ENCODE peak calls at places on chromosomes 13 and 19, in seven cellular contexts. One of them, this sample, is unnamed.

GRCh38 chr19:58500242-58500641 is 11.6 kb downstream of the SLC27A5 start:
- DNase-seq in psoas muscle: no peak
- DNase-seq in upper lobe of left lung: no peak
- DNase-seq in pancreas: no peak
- DNase-seq in RWPE1: no peak
- DNase-seq in Panc1: no peak
- DNase-seq in naive thymus-derived CD4-positive, alpha-beta T cell: no peak
- DNase-seq in this sample: no peak

GRCh38 chr19:2168619-2169424 is 5.1 kb downstream of the DOT1L start:
- DNase-seq in psoas muscle: peak; percentile 99
- DNase-seq in upper lobe of left lung: peak; percentile 99
- DNase-seq in pancreas: peak; percentile 98
- DNase-seq in RWPE1: peak; percentile 93
- DNase-seq in Panc1: peak; percentile 94
- DNase-seq in naive thymus-derived CD4-positive, alpha-beta T cell: peak; percentile 40
- DNase-seq in this sample: peak; percentile 99

GRCh38 chr13:29801737-29802305 is 48.6 kb downstream of the UBL3 start:
- DNase-seq in psoas muscle: no peak
- DNase-seq in upper lobe of left lung: no peak
- DNase-seq in pancreas: no peak
- DNase-seq in RWPE1: no peak
- DNase-seq in Panc1: no peak
- DNase-seq in naive thymus-derived CD4-positive, alpha-beta T cell: no peak
- DNase-seq in this sample: peak; percentile 65

GRCh38 chr19:3665681-3666544 is 34.4 kb downstream of the PIP5K1C start:
- DNase-seq in psoas muscle: peak; percentile 71
- DNase-seq in upper lobe of left lung: peak; percentile 58
- DNase-seq in pancreas: peak; percentile 36
- DNase-seq in RWPE1: peak; percentile 62
- DNase-seq in Panc1: peak; percentile 12
- DNase-seq in naive thymus-derived CD4-positive, alpha-beta T cell: peak; percentile 81
- DNase-seq in this sample: peak; percentile 84

GRCh38 chr19:10087296-10088061 is 1.4 kb downstream of the SHFL start:
- DNase-seq in psoas muscle: no peak
- DNase-seq in upper lobe of left lung: no peak
- DNase-seq in pancreas: no peak
- DNase-seq in RWPE1: no peak
- DNase-seq in Panc1: no peak
- DNase-seq in naive thymus-derived CD4-positive, alpha-beta T cell: no peak
- DNase-seq in this sample: no peak

GRCh38 chr13:64992314-64992713 is 2237.8 kb downstream of the PCDH9 start:
- DNase-seq in psoas muscle: no peak
- DNase-seq in upper lobe of left lung: no peak
- DNase-seq in pancreas: no peak
- DNase-seq in RWPE1: no peak
- DNase-seq in Panc1: no peak
- DNase-seq in naive thymus-derived CD4-positive, alpha-beta T cell: no peak
- DNase-seq in this sample: no peak

GRCh38 chr19:6736917-6737283 is 480 bp downstream of the GPR108 start:
- DNase-seq in psoas muscle: no peak
- DNase-seq in upper lobe of left lung: no peak
- DNase-seq in pancreas: no peak
- DNase-seq in RWPE1: no peak
- DNase-seq in Panc1: no peak
- DNase-seq in naive thymus-derived CD4-positive, alpha-beta T cell: no peak
- DNase-seq in this sample: no peak

GRCh38 chr13:110912651-110913051 is 2.2 kb downstream of the ANKRD10 start:
- DNase-seq in psoas muscle: peak; percentile 34
- DNase-seq in upper lobe of left lung: no peak
- DNase-seq in pancreas: no peak
- DNase-seq in RWPE1: no peak
- DNase-seq in Panc1: no peak
- DNase-seq in naive thymus-derived CD4-positive, alpha-beta T cell: no peak
- DNase-seq in this sample: no peak

GRCh38 chr13:41610426-41610825 is 153.1 kb downstream of the RGCC start:
- DNase-seq in psoas muscle: peak; percentile 38
- DNase-seq in upper lobe of left lung: peak; percentile 57
- DNase-seq in pancreas: no peak
- DNase-seq in RWPE1: peak; percentile 88
- DNase-seq in Panc1: no peak
- DNase-seq in naive thymus-derived CD4-positive, alpha-beta T cell: no peak
- DNase-seq in this sample: peak; percentile 83

GRCh38 chr19:46723471-46723870 is 6.6 kb upstream of the PRKD2 start:
- DNase-seq in psoas muscle: no peak
- DNase-seq in upper lobe of left lung: no peak
- DNase-seq in pancreas: no peak
- DNase-seq in RWPE1: no peak
- DNase-seq in Panc1: no peak
- DNase-seq in naive thymus-derived CD4-positive, alpha-beta T cell: no peak
- DNase-seq in this sample: no peak

GRCh38 chr19:15885919-15886318 is 12.0 kb downstream of the CYP4F2 start:
- DNase-seq in psoas muscle: no peak
- DNase-seq in upper lobe of left lung: no peak
- DNase-seq in pancreas: no peak
- DNase-seq in RWPE1: no peak
- DNase-seq in Panc1: no peak
- DNase-seq in naive thymus-derived CD4-positive, alpha-beta T cell: no peak
- DNase-seq in this sample: no peak

GRCh38 chr19:47675271-47675670 is 38.0 kb upstream of the EHD2 start:
- DNase-seq in psoas muscle: no peak
- DNase-seq in upper lobe of left lung: no peak
- DNase-seq in pancreas: no peak
- DNase-seq in RWPE1: no peak
- DNase-seq in Panc1: no peak
- DNase-seq in naive thymus-derived CD4-positive, alpha-beta T cell: no peak
- DNase-seq in this sample: no peak

GRCh38 chr19:51904331-51905165 is at the start of gene ZNF649:
- DNase-seq in psoas muscle: peak; percentile 87
- DNase-seq in upper lobe of left lung: peak; percentile 83
- DNase-seq in pancreas: peak; percentile 82
- DNase-seq in RWPE1: peak; percentile 84
- DNase-seq in Panc1: peak; percentile 24
- DNase-seq in naive thymus-derived CD4-positive, alpha-beta T cell: peak; percentile 73
- DNase-seq in this sample: peak; percentile 92

GRCh38 chr13:23949200-23949599 is 51.9 kb upstream of the C1QTNF9B start:
- DNase-seq in psoas muscle: no peak
- DNase-seq in upper lobe of left lung: no peak
- DNase-seq in pancreas: no peak
- DNase-seq in RWPE1: no peak
- DNase-seq in Panc1: no peak
- DNase-seq in naive thymus-derived CD4-positive, alpha-beta T cell: no peak
- DNase-seq in this sample: no peak

GRCh38 chr19:11814707-11815050 is 606 bp downstream of the ZNF440 start:
- DNase-seq in psoas muscle: no peak
- DNase-seq in upper lobe of left lung: no peak
- DNase-seq in pancreas: no peak
- DNase-seq in RWPE1: peak; percentile 45
- DNase-seq in Panc1: no peak
- DNase-seq in naive thymus-derived CD4-positive, alpha-beta T cell: no peak
- DNase-seq in this sample: no peak

DNA sequence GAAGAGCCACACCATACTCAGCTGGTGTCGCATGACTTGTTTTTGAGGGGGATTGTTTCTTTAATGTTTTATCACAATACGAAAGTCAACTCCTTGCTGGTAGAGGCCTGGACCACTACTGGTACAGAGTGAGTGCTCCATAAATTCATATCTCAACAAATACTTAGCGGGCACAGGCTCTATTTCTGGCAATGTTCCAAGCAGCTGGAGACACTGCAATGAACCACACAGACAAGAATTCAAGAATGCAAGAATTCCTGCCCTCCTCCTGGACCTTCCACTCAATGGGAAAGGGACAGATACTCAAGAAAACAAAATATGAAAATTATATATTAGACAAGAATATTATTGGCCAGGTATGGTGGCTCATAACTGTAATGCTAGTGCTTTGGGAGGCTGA is 5.1 kb upstream of the FXYD5 start:
- DNase-seq in psoas muscle: no peak
- DNase-seq in upper lobe of left lung: no peak
- DNase-seq in pancreas: no peak
- DNase-seq in RWPE1: no peak
- DNase-seq in Panc1: no peak
- DNase-seq in naive thymus-derived CD4-positive, alpha-beta T cell: no peak
- DNase-seq in this sample: no peak
- H3K27ac ChIP-seq in psoas muscle: no peak overlapping the region
- H3K27ac ChIP-seq in upper lobe of left lung: no peak overlapping the region
- H3K27ac ChIP-seq in pancreas: no peak overlapping the region
- H3K27ac ChIP-seq in RWPE1: no peak overlapping the region
- H3K27ac ChIP-seq in Panc1: no peak overlapping the region
- H3K27ac ChIP-seq in naive thymus-derived CD4-positive, alpha-beta T cell: no peak overlapping the region
- H3K27ac ChIP-seq in this sample: no peak overlapping the region

DNA sequence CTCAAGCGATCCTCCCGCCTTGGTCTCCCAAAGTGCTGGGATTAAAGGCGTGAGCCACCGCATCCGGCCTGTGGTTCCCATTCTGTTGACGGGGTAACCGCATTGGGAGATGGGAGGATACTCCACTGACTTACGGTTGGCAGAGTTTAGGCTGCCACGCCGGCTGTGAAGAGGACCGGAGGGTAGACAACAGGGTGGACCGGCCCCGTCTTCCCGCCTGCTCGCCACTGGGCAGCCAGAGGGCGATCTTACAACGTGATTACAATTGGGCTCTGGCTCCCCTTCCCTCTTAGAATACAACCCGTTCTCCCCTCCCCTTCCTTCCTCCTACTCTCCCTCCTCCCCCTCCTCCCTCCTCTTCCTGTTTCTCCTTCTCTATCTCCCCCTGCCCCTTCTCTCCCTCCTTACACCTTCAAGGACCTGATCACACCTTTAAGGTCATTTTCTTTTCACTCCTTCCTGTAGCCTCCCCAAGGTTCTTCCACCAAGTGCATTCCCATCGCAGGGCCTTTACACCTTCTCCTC is 957 bp upstream of the CCDC194 start:
- DNase-seq in psoas muscle: peak; percentile 71
- DNase-seq in upper lobe of left lung: peak; percentile 56
- DNase-seq in pancreas: no peak
- DNase-seq in RWPE1: peak; percentile 74
- DNase-seq in Panc1: no peak
- DNase-seq in naive thymus-derived CD4-positive, alpha-beta T cell: no peak
- DNase-seq in this sample: peak; percentile 78
- H3K27ac ChIP-seq in psoas muscle: no peak overlapping the region
- H3K27ac ChIP-seq in upper lobe of left lung: peak overlapping the region; percentile 49
- H3K27ac ChIP-seq in pancreas: no peak overlapping the region
- H3K27ac ChIP-seq in RWPE1: peak overlapping the region; percentile 8
- H3K27ac ChIP-seq in Panc1: peak overlapping the region; percentile 39
- H3K27ac ChIP-seq in naive thymus-derived CD4-positive, alpha-beta T cell: no peak overlapping the region
- H3K27ac ChIP-seq in this sample: no peak overlapping the region

DNA sequence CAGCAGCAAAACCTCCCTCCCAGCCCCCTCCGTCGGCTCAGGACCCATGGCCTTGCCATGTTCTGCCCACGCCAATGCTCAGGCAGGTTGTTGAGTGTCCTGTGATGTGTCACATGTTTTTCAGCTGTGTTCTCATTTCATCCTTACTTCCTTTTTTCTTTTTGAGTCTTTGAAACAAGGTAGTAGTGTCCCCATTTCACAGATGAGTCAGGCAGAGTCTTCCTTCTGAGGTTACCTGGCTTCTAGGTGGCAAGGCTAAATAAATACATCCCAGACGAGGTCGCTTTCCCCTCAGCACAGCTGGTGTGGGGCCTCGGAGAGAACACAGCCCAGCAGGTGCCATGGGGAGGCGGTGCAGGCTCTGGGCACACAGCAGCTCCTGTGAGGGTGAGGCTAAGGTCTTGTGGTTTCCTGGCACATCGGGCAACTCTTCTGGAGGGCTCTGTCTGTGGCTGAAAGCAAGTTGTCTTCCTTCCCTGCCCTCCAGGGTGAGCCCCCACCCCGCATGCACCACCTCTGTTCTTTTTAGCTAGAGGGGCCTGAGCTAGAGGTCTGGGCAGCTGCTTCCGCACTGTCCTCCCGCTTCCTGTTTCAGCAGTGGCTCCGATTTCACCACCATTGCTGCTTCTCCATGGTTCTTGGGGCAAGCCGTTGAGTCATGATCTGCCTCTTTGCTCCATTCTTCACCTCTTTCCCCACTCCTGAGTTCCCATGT is 15.1 kb downstream of the PRAM1 start:
- DNase-seq in psoas muscle: no peak
- DNase-seq in upper lobe of left lung: peak; percentile 88
- DNase-seq in pancreas: no peak
- DNase-seq in RWPE1: no peak
- DNase-seq in Panc1: no peak
- DNase-seq in naive thymus-derived CD4-positive, alpha-beta T cell: peak; percentile 38
- DNase-seq in this sample: peak; percentile 83
- H3K27ac ChIP-seq in psoas muscle: no peak overlapping the region
- H3K27ac ChIP-seq in upper lobe of left lung: peak overlapping the region; percentile 86
- H3K27ac ChIP-seq in pancreas: no peak overlapping the region
- H3K27ac ChIP-seq in RWPE1: peak overlapping the region; percentile 89
- H3K27ac ChIP-seq in Panc1: no peak overlapping the region
- H3K27ac ChIP-seq in naive thymus-derived CD4-positive, alpha-beta T cell: peak overlapping the region; percentile 48
- H3K27ac ChIP-seq in this sample: peak overlapping the region; percentile 63

GRCh38 chr19:34180273-34180672 is 8.0 kb downstream of the LSM14A start:
- DNase-seq in psoas muscle: no peak
- DNase-seq in upper lobe of left lung: no peak
- DNase-seq in pancreas: no peak
- DNase-seq in RWPE1: no peak
- DNase-seq in Panc1: no peak
- DNase-seq in naive thymus-derived CD4-positive, alpha-beta T cell: no peak
- DNase-seq in this sample: no peak

GRCh38 chr19:34178276-34178614 is 5.9 kb downstream of the LSM14A start:
- DNase-seq in psoas muscle: no peak
- DNase-seq in upper lobe of left lung: no peak
- DNase-seq in pancreas: no peak
- DNase-seq in RWPE1: no peak
- DNase-seq in Panc1: no peak
- DNase-seq in naive thymus-derived CD4-positive, alpha-beta T cell: no peak
- DNase-seq in this sample: no peak

GRCh38 chr19:34181111-34181864 is 9.0 kb downstream of the LSM14A start:
- DNase-seq in psoas muscle: no peak
- DNase-seq in upper lobe of left lung: no peak
- DNase-seq in pancreas: no peak
- DNase-seq in RWPE1: no peak
- DNase-seq in Panc1: no peak
- DNase-seq in naive thymus-derived CD4-positive, alpha-beta T cell: no peak
- DNase-seq in this sample: no peak

GRCh38 chr19:34180709-34181108 is 8.4 kb downstream of the LSM14A start:
- DNase-seq in psoas muscle: no peak
- DNase-seq in upper lobe of left lung: no peak
- DNase-seq in pancreas: no peak
- DNase-seq in RWPE1: no peak
- DNase-seq in Panc1: no peak
- DNase-seq in naive thymus-derived CD4-positive, alpha-beta T cell: no peak
- DNase-seq in this sample: no peak

GRCh38 chr19:34179066-34179465 is 6.8 kb downstream of the LSM14A start:
- DNase-seq in psoas muscle: no peak
- DNase-seq in upper lobe of left lung: no peak
- DNase-seq in pancreas: no peak
- DNase-seq in RWPE1: no peak
- DNase-seq in Panc1: no peak
- DNase-seq in naive thymus-derived CD4-positive, alpha-beta T cell: no peak
- DNase-seq in this sample: no peak
- H3K27ac ChIP-seq in psoas muscle: no peak overlapping the region
- H3K27ac ChIP-seq in upper lobe of left lung: no peak overlapping the region
- H3K27ac ChIP-seq in pancreas: no peak overlapping the region
- H3K27ac ChIP-seq in RWPE1: no peak overlapping the region
- H3K27ac ChIP-seq in Panc1: no peak overlapping the region
- H3K27ac ChIP-seq in naive thymus-derived CD4-positive, alpha-beta T cell: peak overlapping the region; percentile 34
- H3K27ac ChIP-seq in this sample: no peak overlapping the region

DNA sequence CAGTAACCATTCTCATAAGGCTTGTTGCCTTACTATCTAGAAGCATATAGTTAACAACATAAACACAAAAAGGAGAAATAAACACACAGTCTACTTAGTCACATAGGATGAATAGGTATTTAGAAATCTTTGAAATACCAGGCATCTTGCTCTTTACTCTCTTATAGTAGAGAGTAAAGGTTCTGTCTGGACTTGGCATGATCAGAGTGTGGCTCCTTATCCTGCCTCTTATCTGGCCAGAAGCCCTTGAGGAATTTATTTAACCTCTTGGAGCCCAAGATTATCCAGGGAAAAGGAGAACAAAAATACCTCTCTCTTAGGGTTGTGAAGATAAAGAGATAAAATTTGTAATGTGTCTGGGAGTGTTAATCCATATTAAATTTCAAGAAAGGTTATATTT is 100.2 kb upstream of the MBNL2 start:
- DNase-seq in psoas muscle: no peak
- DNase-seq in upper lobe of left lung: no peak
- DNase-seq in pancreas: no peak
- DNase-seq in RWPE1: no peak
- DNase-seq in Panc1: no peak
- DNase-seq in naive thymus-derived CD4-positive, alpha-beta T cell: no peak
- DNase-seq in this sample: no peak
- H3K27ac ChIP-seq in psoas muscle: no peak overlapping the region
- H3K27ac ChIP-seq in upper lobe of left lung: no peak overlapping the region
- H3K27ac ChIP-seq in pancreas: no peak overlapping the region
- H3K27ac ChIP-seq in RWPE1: no peak overlapping the region
- H3K27ac ChIP-seq in Panc1: peak overlapping the region; percentile 96
- H3K27ac ChIP-seq in naive thymus-derived CD4-positive, alpha-beta T cell: no peak overlapping the region
- H3K27ac ChIP-seq in this sample: no peak overlapping the region